ENCODE peak calls at places on chromosomes 7 and 10, in four cellular contexts. B, K, D and U are unnamed samples.

GRCh38 chr10:97651773-97652172 is 11.3 kb downstream of the PI4K2A start:
- DNase-seq in B (no peak), K (no peak), D (no peak), U (no peak)

GRCh38 chr10:101655581-101655980 is 39.4 kb downstream of the FBXW4 start:
- DNase-seq in B (no peak), K (no peak), D (peak; percentile 59), U (no peak)

GRCh38 chr7:117014673-117015133 is 61.4 kb downstream of the ST7 start:
- DNase-seq in B (peak; percentile 59), K (peak; percentile 75), D (peak; percentile 84), U (no peak)

GRCh38 chr10:123891147-123892011 is at the start of gene CPXM2:
- DNase-seq in B (no peak), K (no peak), D (peak; percentile 58), U (no peak)

GRCh38 chr10:69801094-69801433 is 642 bp upstream of the COL13A1 start:
- DNase-seq in B (peak; percentile 85), K (peak; percentile 58), D (peak; percentile 70), U (peak; percentile 82)

GRCh38 chr7:42511027-42511426 is 274.0 kb upstream of the GLI3 start:
- DNase-seq in B (no peak), K (no peak), D (peak; percentile 57), U (no peak)

GRCh38 chr10:132308588-132309451 is 1.1 kb upstream of the STK32C start:
- DNase-seq in B (no peak), K (no peak), D (peak; percentile 31), U (no peak)

GRCh38 chr7:46230298-46231295 is 309.5 kb upstream of the IGFBP3 start:
- DNase-seq in B (no peak), K (peak; percentile 75), D (peak; percentile 20), U (no peak)

GRCh38 chr10:112122827-112123226 is 60.7 kb downstream of the GPAM start:
- DNase-seq in B (no peak), K (no peak), D (peak; percentile 29), U (no peak)

GRCh38 chr7:154255324-154255723 is 203.1 kb downstream of the DPP6 start:
- DNase-seq in B (no peak), K (no peak), D (no peak), U (no peak)

GRCh38 chr10:33271969-33272583 is 62.4 kb downstream of the NRP1 start:
- DNase-seq in B (no peak), K (no peak), D (peak; percentile 47), U (no peak)

GRCh38 chr7:43763183-43763582 is 4.7 kb downstream of the BLVRA start:
- DNase-seq in B (no peak), K (no peak), D (no peak), U (no peak)

GRCh38 chr10:97481071-97481470 is 17.2 kb downstream of the MMS19 start:
- DNase-seq in B (no peak), K (no peak), D (no peak), U (no peak)

GRCh38 chr7:51024867-51025266 is 242.2 kb upstream of the GRB10 start:
- DNase-seq in B (no peak), K (no peak), D (no peak), U (peak; percentile 21)

GRCh38 chr7:92584953-92585352 is 5.2 kb downstream of the FAM133B start:
- DNase-seq in B (no peak), K (no peak), D (no peak), U (no peak)

GRCh38 chr7:118153551-118154177 is 30.3 kb upstream of the LSM8 start:
- DNase-seq in B (no peak), K (peak; percentile 50), D (peak; percentile 50), U (peak; percentile 16)

GRCh38 chr7:100719523-100720319 is 547 bp upstream of the EPO start:
- DNase-seq in B (no peak), K (peak; percentile 16), D (peak; percentile 68), U (peak; percentile 19)

GRCh38 chr10:30637881-30638467 is 8.4 kb upstream of the LYZL2 start:
- DNase-seq in B (no peak), K (peak; percentile 93), D (peak; percentile 96), U (peak; percentile 56)

GRCh38 chr7:99042957-99043356 is 101.0 kb downstream of the SMURF1 start:
- DNase-seq in B (no peak), K (peak; percentile 64), D (no peak), U (no peak)

GRCh38 chr10:110863361-110863760 is 8.4 kb upstream of the PDCD4 start:
- DNase-seq in B (no peak), K (no peak), D (peak; percentile 23), U (no peak)

GRCh38 chr7:157268540-157268939 is 68.3 kb upstream of the DNAJB6 start:
- DNase-seq in B (no peak), K (no peak), D (no peak), U (no peak)

GRCh38 chr7:17832820-17833219 is 107.5 kb downstream of the SNX13 start:
- DNase-seq in B (no peak), K (no peak), D (no peak), U (no peak)

GRCh38 chr7:832292-832967 is at the start of gene SUN1:
- DNase-seq in B (no peak), K (peak; percentile 86), D (peak; percentile 79), U (peak; percentile 55)

GRCh38 chr7:33589911-33590310 is 315.4 kb upstream of the BMPER start:
- DNase-seq in B (no peak), K (no peak), D (no peak), U (no peak)

GRCh38 chr7:128188396-128189230 is 52.5 kb upstream of the LEP start:
- DNase-seq in B (no peak), K (no peak), D (no peak), U (no peak)

GRCh38 chr10:78365711-78366110 is 332.0 kb downstream of the RPS24 start:
- DNase-seq in B (no peak), K (peak; percentile 15), D (peak; percentile 11), U (no peak)

GRCh38 chr7:64602086-64602485 is 39.2 kb upstream of the ZNF680 start:
- DNase-seq in B (no peak), K (no peak), D (no peak), U (no peak)

GRCh38 chr10:2928219-2928840 is 139.0 kb upstream of the PFKP start:
- DNase-seq in B (peak; percentile 74), K (peak; percentile 53), D (peak; percentile 67), U (peak; percentile 72)

GRCh38 chr10:72953687-72954086 is 919 bp downstream of the PLA2G12B start:
- DNase-seq in B (no peak), K (no peak), D (no peak), U (no peak)

GRCh38 chr10:740936-741431 is 51.5 kb upstream of the DIP2C start:
- DNase-seq in B (no peak), K (no peak), D (no peak), U (no peak)

GRCh38 chr10:130928306-130928705 is 383.2 kb downstream of the TCERG1L start:
- DNase-seq in B (no peak), K (no peak), D (no peak), U (no peak)

GRCh38 chr7:151241755-151242096 is 6.8 kb downstream of the SMARCD3 start:
- DNase-seq in B (peak; percentile 39), K (no peak), D (no peak), U (no peak)

GRCh38 chr10:132551093-132551807 is 13.7 kb downstream of the INPP5A start:
- DNase-seq in B (no peak), K (no peak), D (no peak), U (no peak)

GRCh38 chr7:151810434-151811232 is 66.3 kb downstream of the PRKAG2 start:
- DNase-seq in B (peak; percentile 23), K (no peak), D (no peak), U (no peak)

GRCh38 chr7:31549621-31550020 is 35.7 kb downstream of the ITPRID1 start:
- DNase-seq in B (no peak), K (no peak), D (no peak), U (no peak)

GRCh38 chr7:31550432-31550831 is 36.5 kb downstream of the ITPRID1 start:
- DNase-seq in B (no peak), K (no peak), D (no peak), U (no peak)

DNA sequence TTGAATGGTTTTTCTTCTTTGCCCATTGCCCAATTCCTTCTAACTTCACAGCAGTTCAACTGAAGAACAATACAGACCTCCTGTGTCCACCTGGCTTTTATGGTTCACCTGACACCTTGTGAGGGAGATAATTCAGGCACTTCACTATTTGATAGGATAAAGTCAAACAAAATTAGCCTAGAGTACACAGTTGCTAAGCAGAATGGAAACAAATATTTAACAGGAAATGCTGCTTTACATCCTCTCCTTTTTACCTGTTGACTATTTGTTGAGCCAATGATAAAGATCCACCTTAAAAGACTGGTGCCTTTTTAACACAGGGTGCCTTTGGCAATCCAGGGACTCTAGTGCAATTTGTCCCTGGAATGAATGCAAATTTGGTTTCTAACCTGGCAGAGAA is 39.7 kb downstream of the ITPRID1 start:
- DNase-seq in B (no peak), K (no peak), D (no peak), U (no peak)
- H3K27ac ChIP-seq in B (no peak overlapping the region), K (no peak overlapping the region), D (no peak overlapping the region), U (no peak overlapping the region)

GRCh38 chr10:90480466-90480865 is 377.4 kb downstream of the HTR7 start:
- DNase-seq in B (no peak), K (no peak), D (no peak), U (no peak)

GRCh38 chr10:90481326-90481923 is 376.4 kb downstream of the HTR7 start:
- DNase-seq in B (no peak), K (peak; percentile 1), D (no peak), U (no peak)

GRCh38 chr10:90484518-90484917 is 373.3 kb downstream of the HTR7 start:
- DNase-seq in B (no peak), K (peak; percentile 7), D (no peak), U (no peak)
- H3K27ac ChIP-seq in B (no peak overlapping the region), K (no peak overlapping the region), D (no peak overlapping the region), U (no peak overlapping the region)

GRCh38 chr7:106114735-106115383 is 2.7 kb upstream of the SYPL1 start:
- DNase-seq in B (no peak), K (no peak), D (no peak), U (no peak)
- H3K27ac ChIP-seq in B (peak overlapping the region; percentile 76), K (no peak overlapping the region), D (no peak overlapping the region), U (no peak overlapping the region)

DNA sequence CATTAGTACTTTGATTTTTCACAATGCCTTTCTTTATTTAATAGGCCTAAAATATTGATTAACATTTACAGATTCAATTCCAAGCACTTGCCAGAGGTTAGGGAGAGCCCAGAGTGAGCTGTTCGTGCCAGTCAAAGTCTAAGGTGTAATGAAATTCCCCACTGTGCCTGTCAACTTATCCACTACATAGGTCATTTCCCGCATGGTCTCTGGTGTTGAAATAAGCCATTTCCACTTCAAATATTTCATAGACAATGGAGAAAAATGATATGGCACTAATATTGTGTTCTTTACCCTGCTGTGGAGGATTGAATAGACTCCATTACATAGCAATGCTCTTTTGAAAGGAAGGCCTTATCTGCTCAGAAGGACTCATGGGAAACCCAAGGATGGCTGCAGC is 978.1 kb upstream of the CELF2 start:
- DNase-seq in B (no peak), K (no peak), D (no peak), U (no peak)
- H3K27ac ChIP-seq in B (no peak overlapping the region), K (no peak overlapping the region), D (no peak overlapping the region), U (no peak overlapping the region)

DNA sequence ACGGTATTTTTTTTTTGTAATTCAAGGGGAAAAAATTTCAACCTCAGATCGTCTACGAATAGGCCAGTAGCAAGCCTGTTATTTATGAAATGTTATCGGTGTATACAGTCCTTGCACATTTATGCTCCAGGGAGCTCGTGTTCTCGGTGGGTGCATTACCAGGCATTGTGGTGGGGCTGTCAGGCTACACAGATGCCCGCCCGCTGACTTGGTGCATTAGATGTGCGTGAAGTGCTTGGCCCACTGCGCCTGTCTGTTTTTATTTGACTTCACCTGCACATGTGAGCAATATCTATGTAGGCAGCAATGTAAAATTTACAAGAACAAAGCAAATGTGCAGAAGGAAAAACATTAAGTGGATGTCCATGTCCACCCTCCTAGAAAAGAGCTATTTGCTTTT is 2.7 kb downstream of the FOXK1 start:
- DNase-seq in B (no peak), K (no peak), D (no peak), U (no peak)
- H3K27ac ChIP-seq in B (peak overlapping the region; percentile 84), K (peak overlapping the region; percentile 90), D (peak overlapping the region; percentile 88), U (peak overlapping the region; percentile 65)